ENCODE peak calls at places on chromosomes 6 and 20, in ten cellular contexts. T, M, D, S, Z, Y, H, O, K and W are unnamed samples.

GRCh38 chr20:56778765-56779195 is 149.7 kb downstream of the TFAP2C start:
- DNase-seq in T (no peak), M (peak), D (peak), S (peak), Z (peak), Y (no peak), H (peak), O (no peak), K (peak), W (peak)

GRCh38 chr20:1119128-1119505 is 715 bp downstream of the PSMF1 start:
- DNase-seq in T (no peak), M (no peak), D (no peak), S (no peak), Z (no peak), Y (no peak), H (no peak), O (no peak), K (no peak), W (no peak)

GRCh38 chr6:139518556-139519091 is 144.2 kb upstream of the CITED2 start:
- DNase-seq in T (no peak), M (no peak), D (no peak), S (no peak), Z (no peak), Y (no peak), H (no peak), O (no peak), K (no peak), W (no peak)

GRCh38 chr20:25750765-25751696 is 54.4 kb upstream of the ZNF337 start:
- DNase-seq in T (no peak), M (peak), D (peak), S (peak), Z (peak), Y (no peak), H (peak), O (no peak), K (peak), W (peak)

GRCh38 chr6:138271451-138271850 is 53.2 kb upstream of the PBOV1 start:
- DNase-seq in T (no peak), M (no peak), D (no peak), S (no peak), Z (no peak), Y (no peak), H (no peak), O (no peak), K (no peak), W (no peak)

GRCh38 chr20:60627751-60628565 is 624.1 kb upstream of the CDH4 start:
- DNase-seq in T (no peak), M (no peak), D (no peak), S (no peak), Z (no peak), Y (no peak), H (no peak), O (no peak), K (no peak), W (no peak)

GRCh38 chr6:1312193-1312443 is 220 bp downstream of the FOXQ1 start:
- DNase-seq in T (no peak), M (no peak), D (no peak), S (no peak), Z (no peak), Y (no peak), H (no peak), O (no peak), K (no peak), W (peak)

GRCh38 chr20:16397053-16397452 is 176.2 kb downstream of the KIF16B start:
- DNase-seq in T (peak), M (peak), D (no peak), S (peak), Z (peak), Y (peak), H (peak), O (no peak), K (no peak), W (no peak)

GRCh38 chr20:57587989-57588377 is 27.1 kb downstream of the PCK1 start:
- DNase-seq in T (no peak), M (no peak), D (no peak), S (no peak), Z (no peak), Y (no peak), H (no peak), O (no peak), K (no peak), W (no peak)

GRCh38 chr6:156840606-156841005 is 63.4 kb downstream of the ARID1B start:
- DNase-seq in T (no peak), M (no peak), D (no peak), S (no peak), Z (peak), Y (no peak), H (no peak), O (no peak), K (no peak), W (no peak)

GRCh38 chr6:156779206-156780116 is 2.3 kb downstream of the ARID1B start:
- DNase-seq in T (no peak), M (no peak), D (no peak), S (no peak), Z (no peak), Y (peak), H (no peak), O (peak), K (no peak), W (peak)

GRCh38 chr20:46312075-46312944 is 4.0 kb upstream of the CDH22 start:
- DNase-seq in T (no peak), M (peak), D (no peak), S (no peak), Z (no peak), Y (no peak), H (no peak), O (peak), K (no peak), W (no peak)

GRCh38 chr6:26187981-26188635 is 100.9 kb downstream of the HFE start:
- DNase-seq in T (no peak), M (peak), D (peak), S (peak), Z (no peak), Y (no peak), H (peak), O (no peak), K (peak), W (peak)

GRCh38 chr6:138695193-138695592 is 78.4 kb upstream of the CCDC28A start:
- DNase-seq in T (no peak), M (no peak), D (no peak), S (no peak), Z (peak), Y (no peak), H (no peak), O (no peak), K (no peak), W (peak)

GRCh38 chr20:44990425-44990824 is 24.1 kb downstream of the STK4 start:
- DNase-seq in T (no peak), M (peak), D (no peak), S (peak), Z (peak), Y (no peak), H (peak), O (no peak), K (no peak), W (peak)

GRCh38 chr6:158437571-158437970 is 122.3 kb upstream of the TMEM181 start:
- DNase-seq in T (no peak), M (peak), D (no peak), S (peak), Z (peak), Y (no peak), H (no peak), O (no peak), K (no peak), W (peak)

GRCh38 chr6:88238065-88238464 is 71.9 kb upstream of the CNR1 start:
- DNase-seq in T (no peak), M (no peak), D (no peak), S (no peak), Z (peak), Y (no peak), H (peak), O (peak), K (no peak), W (peak)

GRCh38 chr6:10558575-10558974 is 37.4 kb downstream of the GCNT2 start:
- DNase-seq in T (no peak), M (no peak), D (no peak), S (no peak), Z (no peak), Y (peak), H (no peak), O (no peak), K (no peak), W (no peak)

GRCh38 chr20:10761232-10761631 is 87.4 kb upstream of the JAG1 start:
- DNase-seq in T (peak), M (peak), D (peak), S (peak), Z (peak), Y (no peak), H (peak), O (no peak), K (no peak), W (peak)

GRCh38 chr6:47476794-47477496 is 644 bp upstream of the CD2AP start:
- DNase-seq in T (no peak), M (no peak), D (no peak), S (peak), Z (no peak), Y (no peak), H (no peak), O (no peak), K (no peak), W (no peak)

GRCh38 chr20:21682576-21682975 is 22.9 kb upstream of the PAX1 start:
- DNase-seq in T (no peak), M (no peak), D (no peak), S (no peak), Z (no peak), Y (no peak), H (no peak), O (no peak), K (no peak), W (no peak)

GRCh38 chr6:37860226-37860839 is 40.8 kb downstream of the ZFAND3 start:
- DNase-seq in T (peak), M (peak), D (peak), S (peak), Z (peak), Y (no peak), H (peak), O (peak), K (peak), W (peak)

GRCh38 chr20:23228912-23229311 is 121.7 kb upstream of the NXT1 start:
- DNase-seq in T (peak), M (peak), D (peak), S (peak), Z (peak), Y (no peak), H (peak), O (no peak), K (no peak), W (peak)

GRCh38 chr20:35085477-35086225 is 7.0 kb downstream of the TRPC4AP start:
- DNase-seq in T (no peak), M (no peak), D (no peak), S (no peak), Z (no peak), Y (no peak), H (no peak), O (no peak), K (no peak), W (no peak)

GRCh38 chr20:62355527-62356142 is 11.5 kb downstream of the LAMA5 start:
- DNase-seq in T (no peak), M (peak), D (no peak), S (no peak), Z (peak), Y (no peak), H (peak), O (peak), K (no peak), W (peak)

GRCh38 chr20:7347409-7347808 is 579.9 kb downstream of the BMP2 start:
- DNase-seq in T (no peak), M (no peak), D (no peak), S (no peak), Z (no peak), Y (no peak), H (no peak), O (no peak), K (no peak), W (no peak)

GRCh38 chr6:45032426-45032825 is 295.7 kb upstream of the RUNX2 start:
- DNase-seq in T (no peak), M (no peak), D (no peak), S (no peak), Z (no peak), Y (no peak), H (no peak), O (no peak), K (no peak), W (no peak)

GRCh38 chr20:13243826-13244376 is 22.8 kb downstream of the ISM1 start:
- DNase-seq in T (no peak), M (no peak), D (no peak), S (no peak), Z (peak), Y (no peak), H (no peak), O (no peak), K (no peak), W (no peak)

GRCh38 chr20:63082308-63082938 is 75.7 kb upstream of the BHLHE23 start:
- DNase-seq in T (no peak), M (peak), D (peak), S (no peak), Z (peak), Y (no peak), H (peak), O (peak), K (no peak), W (peak)

GRCh38 chr6:90296346-90297123 is at the start of gene BACH2:
- DNase-seq in T (peak), M (peak), D (peak), S (peak), Z (peak), Y (peak), H (peak), O (peak), K (peak), W (peak)

GRCh38 chr6:67640462-67640861 is 994.6 kb upstream of the ADGRB3 start:
- DNase-seq in T (no peak), M (peak), D (peak), S (peak), Z (peak), Y (no peak), H (peak), O (no peak), K (no peak), W (peak)

GRCh38 chr6:294656-295565 is 2.6 kb downstream of the DUSP22 start:
- DNase-seq in T (no peak), M (no peak), D (no peak), S (no peak), Z (no peak), Y (no peak), H (no peak), O (no peak), K (no peak), W (no peak)

GRCh38 chr6:166999145-166999844 is at the start of gene CEP43:
- DNase-seq in T (no peak), M (peak), D (peak), S (peak), Z (peak), Y (peak), H (peak), O (peak), K (peak), W (peak)

GRCh38 chr6:129047834-129048233 is 164.9 kb downstream of the LAMA2 start:
- DNase-seq in T (no peak), M (no peak), D (no peak), S (no peak), Z (no peak), Y (no peak), H (no peak), O (no peak), K (no peak), W (no peak)

GRCh38 chr6:1507251-1507650 is 102.5 kb upstream of the FOXC1 start:
- DNase-seq in T (no peak), M (no peak), D (no peak), S (no peak), Z (no peak), Y (no peak), H (no peak), O (no peak), K (no peak), W (no peak)

GRCh38 chr6:6659600-6660327 is 71.2 kb downstream of the LY86 start:
- DNase-seq in T (no peak), M (no peak), D (no peak), S (no peak), Z (no peak), Y (no peak), H (no peak), O (no peak), K (no peak), W (no peak)

GRCh38 chr6:137043710-137044365 is 927 bp downstream of the IL20RA start:
- DNase-seq in T (no peak), M (peak), D (peak), S (peak), Z (peak), Y (no peak), H (peak), O (peak), K (no peak), W (peak)

GRCh38 chr6:158358450-158359077 is 46.3 kb downstream of the TULP4 start:
- DNase-seq in T (no peak), M (no peak), D (no peak), S (no peak), Z (no peak), Y (no peak), H (no peak), O (no peak), K (no peak), W (no peak)

DNA sequence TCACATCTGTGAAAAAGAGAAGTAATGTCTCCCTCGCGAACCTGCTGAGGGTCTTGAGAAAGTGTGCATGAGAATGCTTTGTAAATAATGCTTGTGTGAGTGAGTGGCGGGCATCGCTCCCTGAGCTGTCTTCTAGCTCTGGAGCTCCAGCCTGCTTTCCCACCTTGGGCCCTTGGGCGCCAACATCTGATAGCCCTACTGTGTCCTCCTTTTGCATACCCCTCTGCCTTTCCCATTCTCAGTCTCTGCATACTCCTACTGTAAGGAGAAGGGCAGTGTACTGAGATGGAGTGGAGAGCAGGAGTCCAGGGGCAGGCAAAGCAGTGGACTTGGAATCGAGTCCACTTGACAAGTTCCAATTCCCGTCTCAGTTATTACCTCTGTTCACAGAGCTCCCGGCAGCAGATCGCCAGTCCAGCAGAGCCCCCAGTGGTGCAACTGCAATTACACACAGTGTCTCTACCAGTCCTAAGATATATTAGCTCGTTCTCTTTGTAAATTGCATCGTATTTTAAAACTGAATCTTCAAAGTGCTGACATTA is 855 bp upstream of the NCR2 start:
- DNase-seq in T (no peak), M (no peak), D (no peak), S (no peak), Z (no peak), Y (no peak), H (peak), O (no peak), K (no peak), W (no peak)
- TF ChIP-seq CTCF in T (no peak), M (peak), D (peak), S (no peak), Z (no peak), Y (no peak), H (peak), O (peak), K (peak), W (peak)

GRCh38 chr6:149859938-149860337 is 4.2 kb downstream of the LRP11 start:
- DNase-seq in T (no peak), M (no peak), D (no peak), S (no peak), Z (no peak), Y (no peak), H (no peak), O (no peak), K (no peak), W (no peak)

GRCh38 chr6:149861603-149862423 is 2.3 kb downstream of the LRP11 start:
- DNase-seq in T (no peak), M (no peak), D (peak), S (no peak), Z (no peak), Y (no peak), H (no peak), O (no peak), K (no peak), W (no peak)

GRCh38 chr6:149859368-149859767 is 4.8 kb downstream of the LRP11 start:
- DNase-seq in T (no peak), M (peak), D (peak), S (peak), Z (peak), Y (no peak), H (peak), O (no peak), K (peak), W (peak)

GRCh38 chr6:149860513-149860833 is 3.7 kb downstream of the LRP11 start:
- DNase-seq in T (no peak), M (no peak), D (no peak), S (no peak), Z (no peak), Y (no peak), H (no peak), O (no peak), K (no peak), W (no peak)

GRCh38 chr6:149860834-149861602 is 3.1 kb downstream of the LRP11 start:
- DNase-seq in T (no peak), M (no peak), D (no peak), S (peak), Z (peak), Y (no peak), H (peak), O (no peak), K (no peak), W (peak)
- TF ChIP-seq CTCF in T (peak), M (no peak), D (peak), S (peak), Z (peak), Y (no peak), H (no peak), O (no peak), K (no peak), W (no peak)

GRCh38 chr20:59032023-59032712 is at the start of gene ATP5F1E:
- DNase-seq in T (peak), M (peak), D (peak), S (peak), Z (peak), Y (peak), H (peak), O (peak), K (peak), W (peak)

GRCh38 chr20:59031326-59032022 is 661 bp downstream of the ATP5F1E start:
- DNase-seq in T (no peak), M (peak), D (no peak), S (no peak), Z (peak), Y (no peak), H (no peak), O (no peak), K (no peak), W (no peak)

GRCh38 chr20:59033093-59033492 is 958 bp upstream of the ATP5F1E start:
- DNase-seq in T (no peak), M (no peak), D (no peak), S (no peak), Z (no peak), Y (no peak), H (no peak), O (no peak), K (no peak), W (no peak)

GRCh38 chr20:59033616-59034165 is 1.6 kb upstream of the ATP5F1E start:
- DNase-seq in T (no peak), M (no peak), D (no peak), S (no peak), Z (no peak), Y (no peak), H (no peak), O (no peak), K (no peak), W (no peak)

DNA sequence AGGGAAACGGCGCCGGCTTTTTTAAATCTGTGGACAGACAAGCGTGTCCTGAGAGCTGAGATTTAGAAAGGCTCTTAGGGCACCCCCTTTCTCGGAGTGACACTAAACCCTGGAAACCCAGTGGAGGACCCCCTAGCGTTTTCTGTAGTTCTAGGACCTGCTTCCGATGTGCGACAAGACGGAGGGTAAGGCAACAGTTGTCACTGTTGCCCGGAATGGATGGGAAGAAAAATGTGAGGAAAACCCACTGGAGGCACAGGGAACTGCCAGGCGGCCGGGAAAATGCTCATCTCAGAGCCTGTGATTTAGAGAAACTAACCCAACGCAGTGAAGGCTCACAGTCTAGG is 551 bp upstream of the ATP5F1E start:
- DNase-seq in T (no peak), M (peak), D (peak), S (no peak), Z (peak), Y (no peak), H (no peak), O (no peak), K (peak), W (peak)
- TF ChIP-seq CTCF in T (peak), M (peak), D (no peak), S (no peak), Z (peak), Y (peak), H (peak), O (no peak), K (no peak), W (peak)

DNA sequence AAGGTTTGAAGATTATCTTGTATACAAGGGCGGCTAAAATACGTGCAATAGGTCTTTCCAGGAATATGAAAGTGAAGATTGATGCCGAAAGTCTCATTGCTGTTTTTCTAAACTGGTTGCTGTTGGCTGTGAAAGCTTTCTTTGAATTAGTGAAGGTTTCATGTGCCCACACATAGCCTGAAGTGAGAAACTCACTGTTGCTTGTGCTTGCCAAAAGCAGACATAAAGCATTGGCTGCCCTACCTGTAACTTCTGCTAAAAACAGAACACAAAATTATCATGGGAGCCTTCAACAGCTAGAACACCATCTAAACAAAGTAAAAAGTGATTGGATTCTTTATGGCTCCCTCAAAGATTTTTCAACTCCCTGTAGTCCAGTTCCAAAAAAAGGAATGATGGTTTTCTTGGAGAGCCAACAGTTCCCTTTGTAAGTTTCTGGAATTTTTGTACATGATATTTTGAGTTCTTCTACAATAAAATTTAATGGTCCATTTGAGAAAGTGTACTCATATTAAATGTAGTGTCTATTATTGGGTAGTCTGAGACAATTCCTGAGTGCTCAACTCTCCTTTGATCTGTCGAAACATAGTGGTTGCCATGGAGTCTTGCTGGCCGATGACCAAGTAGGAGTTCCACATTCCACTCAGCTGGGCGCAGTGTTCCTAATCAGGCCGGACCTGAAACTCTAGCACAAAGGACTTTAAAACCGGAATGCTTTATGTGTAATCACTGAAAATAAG is 68.5 kb downstream of the PLEKHG1 start:
- DNase-seq in T (peak), M (peak), D (peak), S (peak), Z (peak), Y (peak), H (peak), O (peak), K (peak), W (peak)
- TF ChIP-seq CTCF in T (peak), M (peak), D (no peak), S (peak), Z (peak), Y (no peak), H (peak), O (no peak), K (no peak), W (peak)